ENCODE peak calls at places on chromosomes 5 and 9, in ten cellular contexts. One of them, this sample, is unnamed.

GRCh38 chr5:139091439-139092156 is 106.6 kb downstream of the SIL1 start:
- DNase-seq in Kasumi-1: no peak
- DNase-seq in stimulated activated CD8-positive, alpha-beta memory T cell treated with anti-CD3 and anti-CD28 coated beads, Interleukin-7, amount 100 ng/mL, for 1 hour: no peak
- DNase-seq in adrenal gland: no peak
- DNase-seq in GOT3: no peak
- DNase-seq in smooth muscle cell of the brain vasculature: no peak
- DNase-seq in NCI-H82: peak; percentile 11
- DNase-seq in cardiac fibroblast: peak; percentile 14
- DNase-seq in activated gamma-delta T cell treated with anti-CD3 and anti-CD28 coated beads, Interleukin-2, amount 50 U/mL, for 16 hours: no peak
- DNase-seq in H54: no peak
- DNase-seq in this sample: no peak

GRCh38 chr9:100505564-100506159 is 32.7 kb downstream of the TMEFF1 start:
- DNase-seq in Kasumi-1: peak; percentile 65
- DNase-seq in stimulated activated CD8-positive, alpha-beta memory T cell treated with anti-CD3 and anti-CD28 coated beads, Interleukin-7, amount 100 ng/mL, for 1 hour: peak; percentile 39
- DNase-seq in adrenal gland: peak; percentile 62
- DNase-seq in GOT3: no peak
- DNase-seq in smooth muscle cell of the brain vasculature: no peak
- DNase-seq in NCI-H82: peak; percentile 74
- DNase-seq in cardiac fibroblast: peak; percentile 77
- DNase-seq in activated gamma-delta T cell treated with anti-CD3 and anti-CD28 coated beads, Interleukin-2, amount 50 U/mL, for 16 hours: peak; percentile 9
- DNase-seq in H54: peak; percentile 65
- DNase-seq in this sample: peak; percentile 64

GRCh38 chr9:107733530-107733907 is 243.9 kb upstream of the KLF4 start:
- DNase-seq in Kasumi-1: no peak
- DNase-seq in stimulated activated CD8-positive, alpha-beta memory T cell treated with anti-CD3 and anti-CD28 coated beads, Interleukin-7, amount 100 ng/mL, for 1 hour: no peak
- DNase-seq in adrenal gland: peak; percentile 73
- DNase-seq in GOT3: no peak
- DNase-seq in smooth muscle cell of the brain vasculature: no peak
- DNase-seq in NCI-H82: no peak
- DNase-seq in cardiac fibroblast: peak; percentile 62
- DNase-seq in activated gamma-delta T cell treated with anti-CD3 and anti-CD28 coated beads, Interleukin-2, amount 50 U/mL, for 16 hours: no peak
- DNase-seq in H54: no peak
- DNase-seq in this sample: peak; percentile 35

GRCh38 chr5:150582281-150582791 is 58.1 kb upstream of the SYNPO start:
- DNase-seq in Kasumi-1: no peak
- DNase-seq in stimulated activated CD8-positive, alpha-beta memory T cell treated with anti-CD3 and anti-CD28 coated beads, Interleukin-7, amount 100 ng/mL, for 1 hour: no peak
- DNase-seq in adrenal gland: no peak
- DNase-seq in GOT3: no peak
- DNase-seq in smooth muscle cell of the brain vasculature: no peak
- DNase-seq in NCI-H82: peak; percentile 61
- DNase-seq in cardiac fibroblast: peak; percentile 32
- DNase-seq in activated gamma-delta T cell treated with anti-CD3 and anti-CD28 coated beads, Interleukin-2, amount 50 U/mL, for 16 hours: no peak
- DNase-seq in H54: no peak
- DNase-seq in this sample: no peak

GRCh38 chr5:96123418-96123817 is 161.8 kb upstream of the ELL2 start:
- DNase-seq in Kasumi-1: no peak
- DNase-seq in stimulated activated CD8-positive, alpha-beta memory T cell treated with anti-CD3 and anti-CD28 coated beads, Interleukin-7, amount 100 ng/mL, for 1 hour: no peak
- DNase-seq in adrenal gland: no peak
- DNase-seq in GOT3: no peak
- DNase-seq in smooth muscle cell of the brain vasculature: no peak
- DNase-seq in NCI-H82: no peak
- DNase-seq in cardiac fibroblast: no peak
- DNase-seq in activated gamma-delta T cell treated with anti-CD3 and anti-CD28 coated beads, Interleukin-2, amount 50 U/mL, for 16 hours: no peak
- DNase-seq in H54: no peak
- DNase-seq in this sample: no peak

GRCh38 chr9:116002624-116003023 is 151.0 kb upstream of the PAPPA start:
- DNase-seq in Kasumi-1: no peak
- DNase-seq in stimulated activated CD8-positive, alpha-beta memory T cell treated with anti-CD3 and anti-CD28 coated beads, Interleukin-7, amount 100 ng/mL, for 1 hour: no peak
- DNase-seq in adrenal gland: no peak
- DNase-seq in GOT3: no peak
- DNase-seq in smooth muscle cell of the brain vasculature: no peak
- DNase-seq in NCI-H82: no peak
- DNase-seq in cardiac fibroblast: peak; percentile 61
- DNase-seq in activated gamma-delta T cell treated with anti-CD3 and anti-CD28 coated beads, Interleukin-2, amount 50 U/mL, for 16 hours: no peak
- DNase-seq in H54: peak; percentile 36
- DNase-seq in this sample: no peak

GRCh38 chr9:68540712-68541535 is at the start of gene TMEM252:
- DNase-seq in Kasumi-1: no peak
- DNase-seq in stimulated activated CD8-positive, alpha-beta memory T cell treated with anti-CD3 and anti-CD28 coated beads, Interleukin-7, amount 100 ng/mL, for 1 hour: no peak
- DNase-seq in adrenal gland: no peak
- DNase-seq in GOT3: no peak
- DNase-seq in smooth muscle cell of the brain vasculature: no peak
- DNase-seq in NCI-H82: no peak
- DNase-seq in cardiac fibroblast: no peak
- DNase-seq in activated gamma-delta T cell treated with anti-CD3 and anti-CD28 coated beads, Interleukin-2, amount 50 U/mL, for 16 hours: no peak
- DNase-seq in H54: no peak
- DNase-seq in this sample: no peak

GRCh38 chr5:58322453-58322852 is 137.4 kb downstream of the PLK2 start:
- DNase-seq in Kasumi-1: no peak
- DNase-seq in stimulated activated CD8-positive, alpha-beta memory T cell treated with anti-CD3 and anti-CD28 coated beads, Interleukin-7, amount 100 ng/mL, for 1 hour: no peak
- DNase-seq in adrenal gland: no peak
- DNase-seq in GOT3: no peak
- DNase-seq in smooth muscle cell of the brain vasculature: no peak
- DNase-seq in NCI-H82: no peak
- DNase-seq in cardiac fibroblast: peak; percentile 36
- DNase-seq in activated gamma-delta T cell treated with anti-CD3 and anti-CD28 coated beads, Interleukin-2, amount 50 U/mL, for 16 hours: no peak
- DNase-seq in H54: no peak
- DNase-seq in this sample: no peak

GRCh38 chr5:163509288-163510040 is 4.0 kb downstream of the MAT2B start:
- DNase-seq in Kasumi-1: no peak
- DNase-seq in stimulated activated CD8-positive, alpha-beta memory T cell treated with anti-CD3 and anti-CD28 coated beads, Interleukin-7, amount 100 ng/mL, for 1 hour: no peak
- DNase-seq in adrenal gland: no peak
- DNase-seq in GOT3: no peak
- DNase-seq in smooth muscle cell of the brain vasculature: peak; percentile 55
- DNase-seq in NCI-H82: no peak
- DNase-seq in cardiac fibroblast: peak; percentile 83
- DNase-seq in activated gamma-delta T cell treated with anti-CD3 and anti-CD28 coated beads, Interleukin-2, amount 50 U/mL, for 16 hours: no peak
- DNase-seq in H54: no peak
- DNase-seq in this sample: no peak

GRCh38 chr9:134243778-134244467 is 79.6 kb upstream of the RNU6ATAC start:
- DNase-seq in Kasumi-1: peak; percentile 64
- DNase-seq in stimulated activated CD8-positive, alpha-beta memory T cell treated with anti-CD3 and anti-CD28 coated beads, Interleukin-7, amount 100 ng/mL, for 1 hour: no peak
- DNase-seq in adrenal gland: no peak
- DNase-seq in GOT3: no peak
- DNase-seq in smooth muscle cell of the brain vasculature: no peak
- DNase-seq in NCI-H82: no peak
- DNase-seq in cardiac fibroblast: peak; percentile 8
- DNase-seq in activated gamma-delta T cell treated with anti-CD3 and anti-CD28 coated beads, Interleukin-2, amount 50 U/mL, for 16 hours: peak; percentile 4
- DNase-seq in H54: no peak
- DNase-seq in this sample: no peak

GRCh38 chr5:154197801-154198461 is 7.4 kb downstream of the GALNT10 start:
- DNase-seq in Kasumi-1: no peak
- DNase-seq in stimulated activated CD8-positive, alpha-beta memory T cell treated with anti-CD3 and anti-CD28 coated beads, Interleukin-7, amount 100 ng/mL, for 1 hour: peak; percentile 36
- DNase-seq in adrenal gland: no peak
- DNase-seq in GOT3: no peak
- DNase-seq in smooth muscle cell of the brain vasculature: no peak
- DNase-seq in NCI-H82: no peak
- DNase-seq in cardiac fibroblast: peak; percentile 91
- DNase-seq in activated gamma-delta T cell treated with anti-CD3 and anti-CD28 coated beads, Interleukin-2, amount 50 U/mL, for 16 hours: peak; percentile 53
- DNase-seq in H54: peak; percentile 64
- DNase-seq in this sample: no peak

GRCh38 chr5:29016067-29016466 is 1977.7 kb upstream of the CDH9 start:
- DNase-seq in Kasumi-1: no peak
- DNase-seq in stimulated activated CD8-positive, alpha-beta memory T cell treated with anti-CD3 and anti-CD28 coated beads, Interleukin-7, amount 100 ng/mL, for 1 hour: no peak
- DNase-seq in adrenal gland: no peak
- DNase-seq in GOT3: no peak
- DNase-seq in smooth muscle cell of the brain vasculature: no peak
- DNase-seq in NCI-H82: no peak
- DNase-seq in cardiac fibroblast: no peak
- DNase-seq in activated gamma-delta T cell treated with anti-CD3 and anti-CD28 coated beads, Interleukin-2, amount 50 U/mL, for 16 hours: no peak
- DNase-seq in H54: no peak
- DNase-seq in this sample: no peak

GRCh38 chr9:98810106-98810840 is 2.8 kb downstream of the GALNT12 start:
- DNase-seq in Kasumi-1: no peak
- DNase-seq in stimulated activated CD8-positive, alpha-beta memory T cell treated with anti-CD3 and anti-CD28 coated beads, Interleukin-7, amount 100 ng/mL, for 1 hour: no peak
- DNase-seq in adrenal gland: no peak
- DNase-seq in GOT3: no peak
- DNase-seq in smooth muscle cell of the brain vasculature: no peak
- DNase-seq in NCI-H82: peak; percentile 11
- DNase-seq in cardiac fibroblast: peak; percentile 32
- DNase-seq in activated gamma-delta T cell treated with anti-CD3 and anti-CD28 coated beads, Interleukin-2, amount 50 U/mL, for 16 hours: no peak
- DNase-seq in H54: no peak
- DNase-seq in this sample: no peak

GRCh38 chr9:127539259-127539981 is 72.7 kb upstream of the STXBP1 start:
- DNase-seq in Kasumi-1: no peak
- DNase-seq in stimulated activated CD8-positive, alpha-beta memory T cell treated with anti-CD3 and anti-CD28 coated beads, Interleukin-7, amount 100 ng/mL, for 1 hour: no peak
- DNase-seq in adrenal gland: no peak
- DNase-seq in GOT3: no peak
- DNase-seq in smooth muscle cell of the brain vasculature: no peak
- DNase-seq in NCI-H82: no peak
- DNase-seq in cardiac fibroblast: no peak
- DNase-seq in activated gamma-delta T cell treated with anti-CD3 and anti-CD28 coated beads, Interleukin-2, amount 50 U/mL, for 16 hours: no peak
- DNase-seq in H54: peak; percentile 85
- DNase-seq in this sample: no peak

GRCh38 chr5:135447298-135447929 is at the start of gene DCANP1:
- DNase-seq in Kasumi-1: no peak
- DNase-seq in stimulated activated CD8-positive, alpha-beta memory T cell treated with anti-CD3 and anti-CD28 coated beads, Interleukin-7, amount 100 ng/mL, for 1 hour: no peak
- DNase-seq in adrenal gland: no peak
- DNase-seq in GOT3: no peak
- DNase-seq in smooth muscle cell of the brain vasculature: no peak
- DNase-seq in NCI-H82: no peak
- DNase-seq in cardiac fibroblast: no peak
- DNase-seq in activated gamma-delta T cell treated with anti-CD3 and anti-CD28 coated beads, Interleukin-2, amount 50 U/mL, for 16 hours: no peak
- DNase-seq in H54: no peak
- DNase-seq in this sample: peak; percentile 9

GRCh38 chr5:102856374-102856748 is 101.3 kb downstream of the PAM start:
- DNase-seq in Kasumi-1: no peak
- DNase-seq in stimulated activated CD8-positive, alpha-beta memory T cell treated with anti-CD3 and anti-CD28 coated beads, Interleukin-7, amount 100 ng/mL, for 1 hour: no peak
- DNase-seq in adrenal gland: no peak
- DNase-seq in GOT3: no peak
- DNase-seq in smooth muscle cell of the brain vasculature: no peak
- DNase-seq in NCI-H82: no peak
- DNase-seq in cardiac fibroblast: peak; percentile 69
- DNase-seq in activated gamma-delta T cell treated with anti-CD3 and anti-CD28 coated beads, Interleukin-2, amount 50 U/mL, for 16 hours: no peak
- DNase-seq in H54: no peak
- DNase-seq in this sample: no peak

GRCh38 chr9:113631811-113632665 is 168.5 kb downstream of the RGS3 start:
- DNase-seq in Kasumi-1: no peak
- DNase-seq in stimulated activated CD8-positive, alpha-beta memory T cell treated with anti-CD3 and anti-CD28 coated beads, Interleukin-7, amount 100 ng/mL, for 1 hour: no peak
- DNase-seq in adrenal gland: no peak
- DNase-seq in GOT3: no peak
- DNase-seq in smooth muscle cell of the brain vasculature: no peak
- DNase-seq in NCI-H82: peak; percentile 50
- DNase-seq in cardiac fibroblast: no peak
- DNase-seq in activated gamma-delta T cell treated with anti-CD3 and anti-CD28 coated beads, Interleukin-2, amount 50 U/mL, for 16 hours: no peak
- DNase-seq in H54: no peak
- DNase-seq in this sample: no peak

GRCh38 chr9:137492464-137493162 is 33.5 kb upstream of the NSMF start:
- DNase-seq in Kasumi-1: no peak
- DNase-seq in stimulated activated CD8-positive, alpha-beta memory T cell treated with anti-CD3 and anti-CD28 coated beads, Interleukin-7, amount 100 ng/mL, for 1 hour: no peak
- DNase-seq in adrenal gland: no peak
- DNase-seq in GOT3: no peak
- DNase-seq in smooth muscle cell of the brain vasculature: no peak
- DNase-seq in NCI-H82: peak; percentile 70
- DNase-seq in cardiac fibroblast: no peak
- DNase-seq in activated gamma-delta T cell treated with anti-CD3 and anti-CD28 coated beads, Interleukin-2, amount 50 U/mL, for 16 hours: no peak
- DNase-seq in H54: peak; percentile 81
- DNase-seq in this sample: no peak

This sample was measured in ascending aorta.